ENCODE peak calls at places on chromosomes 13 and 19, in five cellular contexts. M, U, S, L and D are unnamed samples.

GRCh38 chr19:49746206-49746958 is 16.7 kb downstream of the TSKS start:
- DNase-seq in S (peak), U (no peak), M (peak), L (peak), D (peak)

GRCh38 chr13:46575843-46576242 is 22.9 kb downstream of the LRCH1 start:
- DNase-seq in U (no peak), M (no peak), L (peak), S (peak), D (peak)

GRCh38 chr13:71517004-71517403 is 350.0 kb downstream of the DACH1 start:
- DNase-seq in U (no peak), S (no peak), L (no peak), M (no peak), D (no peak)

GRCh38 chr19:35558400-35559280 is 4.8 kb downstream of the ATP4A start:
- DNase-seq in U (no peak), S (peak), L (no peak), M (no peak), D (no peak)

GRCh38 chr13:99677388-99677951 is 176.2 kb downstream of the TM9SF2 start:
- DNase-seq in S (no peak), U (no peak), L (no peak), M (no peak), D (no peak)

GRCh38 chr13:50594276-50594970 is 249.1 kb downstream of the DLEU7 start:
- DNase-seq in S (no peak), L (no peak), U (no peak), M (no peak), D (peak)

GRCh38 chr13:40230833-40231266 is 435.6 kb downstream of the FOXO1 start:
- DNase-seq in M (no peak), L (peak), S (no peak), U (no peak), D (no peak)

GRCh38 chr13:33070713-33071112 is 54.5 kb downstream of the KL start:
- DNase-seq in M (no peak), U (no peak), L (peak), S (no peak), D (no peak)

GRCh38 chr13:65889368-65889767 is 1340.8 kb downstream of the PCDH9 start:
- DNase-seq in M (no peak), L (no peak), U (no peak), S (no peak), D (no peak)

GRCh38 chr13:114124921-114125320 is 7.5 kb downstream of the RASA3 start:
- DNase-seq in S (no peak), M (no peak), U (no peak), L (peak), D (no peak)

GRCh38 chr13:112722433-112723250 is 32.8 kb downstream of the ATP11A start:
- DNase-seq in U (no peak), M (peak), S (peak), L (peak), D (peak)

GRCh38 chr13:31631071-31631470 is 108.3 kb upstream of the RXFP2 start:
- DNase-seq in L (peak), M (no peak), S (no peak), U (no peak), D (no peak)

GRCh38 chr13:62631614-62632013 is 1216.0 kb upstream of the PCDH20 start:
- DNase-seq in S (no peak), M (no peak), L (no peak), U (no peak), D (no peak)

GRCh38 chr13:52851153-52851962 is 2.9 kb upstream of the PCDH8 start:
- DNase-seq in L (peak), U (peak), S (peak), M (peak), D (peak)

GRCh38 chr13:101454767-101455166 is 2.3 kb downstream of the ITGBL1 start:
- DNase-seq in U (no peak), M (no peak), L (peak), S (no peak), D (no peak)

GRCh38 chr19:511101-511841 is 4.0 kb downstream of the TPGS1 start:
- DNase-seq in M (no peak), S (peak), L (peak), U (peak), D (peak)

GRCh38 chr13:65592757-65593156 is 1637.4 kb downstream of the PCDH9 start:
- DNase-seq in S (no peak), U (no peak), L (no peak), M (no peak), D (no peak)

GRCh38 chr19:4802711-4803110 is 11.2 kb downstream of the FEM1A start:
- DNase-seq in M (peak), L (no peak), U (no peak), S (no peak), D (no peak)

GRCh38 chr19:47890865-47891621 is 4.9 kb upstream of the SULT2A1 start:
- DNase-seq in M (no peak), S (peak), L (no peak), U (no peak), D (no peak)

GRCh38 chr19:3507371-3508120 is 1.4 kb downstream of the FZR1 start:
- DNase-seq in U (peak), M (peak), L (peak), S (peak), D (peak)

GRCh38 chr19:289651-290538 is 1.3 kb downstream of the PLPP2 start:
- DNase-seq in U (peak), M (no peak), L (peak), S (peak), D (peak)

GRCh38 chr19:45471866-45472556 is 4.2 kb downstream of the FOSB start:
- DNase-seq in L (peak), U (no peak), S (no peak), M (no peak), D (no peak)

GRCh38 chr19:19170053-19170945 is at the start of gene MEF2B:
- DNase-seq in L (peak), S (peak), M (peak), U (peak), D (peak)

GRCh38 chr19:11504502-11505031 is 1.1 kb downstream of the ZNF653 start:
- DNase-seq in M (no peak), L (no peak), U (no peak), S (no peak), D (no peak)